ENCODE peak calls at places on chromosome 21, in eight cellular contexts. K is astrocyte of the spinal cord, T is glutamatergic neuron, D is cardiac muscle cell, L is endothelial cell, Q is epithelial cell of esophagus, R is AG04449, W is cardiac fibroblast. A is an unnamed sample.

GRCh38 chr21:45983981-45984551 is 2.5 kb downstream of the COL6A1 start:
- DNase-seq in T (peak; percentile 22), D (no peak), R (no peak), K (no peak), L (peak; percentile 6), W (no peak), Q (no peak), A (peak; percentile 6)

GRCh38 chr21:43717166-43717853 is 1.6 kb upstream of the PDXK start:
- DNase-seq in W (no peak), D (no peak), R (no peak), T (peak; percentile 3), L (no peak), K (no peak), Q (no peak), A (no peak)

GRCh38 chr21:29018540-29018939 is 609 bp downstream of the RWDD2B start:
- DNase-seq in D (no peak), W (peak; percentile 39), T (no peak), L (no peak), Q (peak; percentile 13), K (no peak), R (no peak), A (no peak)

GRCh38 chr21:45176141-45176540 is 101.8 kb downstream of the ADARB1 start:
- DNase-seq in D (no peak), L (no peak), R (no peak), W (no peak), Q (no peak), K (no peak), T (no peak), A (no peak)

GRCh38 chr21:26512664-26513063 is 60.4 kb downstream of the CYYR1 start:
- DNase-seq in K (no peak), R (no peak), Q (no peak), L (no peak), D (no peak), W (no peak), T (no peak), A (no peak)

GRCh38 chr21:45432575-45433255 is 27.8 kb downstream of the COL18A1 start:
- DNase-seq in T (no peak), Q (no peak), W (peak; percentile 69), D (no peak), K (peak; percentile 87), L (no peak), R (no peak), A (no peak)

GRCh38 chr21:45364464-45365185 is 40.3 kb upstream of the COL18A1 start:
- DNase-seq in T (no peak), W (peak; percentile 84), K (no peak), R (no peak), L (no peak), D (no peak), Q (no peak), A (no peak)

GRCh38 chr21:26106562-26106961 is 64.0 kb downstream of the APP start:
- DNase-seq in Q (no peak), K (peak; percentile 27), W (peak; percentile 46), R (no peak), D (no peak), T (no peak), L (no peak), A (no peak)

GRCh38 chr21:24894324-24894723 is 713.0 kb downstream of the MRPL39 start:
- DNase-seq in W (no peak), K (no peak), L (no peak), Q (no peak), R (no peak), T (no peak), D (no peak), A (no peak)

GRCh38 chr21:22544747-22545146 is 1546.5 kb downstream of the NCAM2 start:
- DNase-seq in T (no peak), W (no peak), D (no peak), K (no peak), L (no peak), R (no peak), Q (no peak), A (no peak)

GRCh38 chr21:35850029-35850428 is 210.3 kb downstream of the SETD4 start:
- DNase-seq in D (no peak), Q (no peak), T (no peak), K (peak; percentile 51), L (no peak), W (peak; percentile 86), R (peak; percentile 38), A (no peak)

GRCh38 chr21:25176637-25177412 is 430.5 kb downstream of the MRPL39 start:
- DNase-seq in T (no peak), L (no peak), Q (no peak), K (peak; percentile 59), W (no peak), D (no peak), R (no peak), A (no peak)

GRCh38 chr21:35578831-35579470 is 481.4 kb downstream of the SETD4 start:
- DNase-seq in Q (peak; percentile 51), K (peak; percentile 47), L (no peak), R (no peak), D (no peak), T (no peak), W (peak; percentile 82), A (no peak)

GRCh38 chr21:46092811-46093667 is 4.9 kb upstream of the COL6A2 start:
- DNase-seq in W (no peak), R (no peak), Q (no peak), L (no peak), K (no peak), D (no peak), T (no peak), A (no peak)

GRCh38 chr21:16117851-16118592 is 388.2 kb downstream of the USP25 start:
- DNase-seq in L (no peak), K (peak; percentile 94), Q (peak; percentile 76), W (peak; percentile 92), T (no peak), R (peak; percentile 70), D (no peak), A (no peak)

DNA sequence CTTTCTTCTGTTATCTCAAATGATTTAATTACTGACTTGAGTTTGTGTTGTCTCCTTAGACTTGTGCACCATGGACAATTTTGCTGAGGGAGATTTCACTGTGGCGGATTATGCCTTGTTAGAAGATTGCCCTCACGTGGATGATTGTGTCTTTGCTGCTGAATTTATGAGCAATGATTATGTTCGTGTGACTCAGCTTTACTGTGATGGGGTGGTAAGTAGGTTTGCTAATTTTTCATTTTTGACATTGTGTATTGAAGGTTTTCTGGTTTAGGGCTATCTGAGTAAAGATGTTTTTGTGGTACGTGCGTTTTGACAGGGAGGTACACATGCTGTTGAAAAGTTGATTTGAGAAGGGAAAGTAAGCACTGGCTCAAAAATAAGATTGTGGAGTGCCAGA is 14.1 kb downstream of the TTC3 start:
- DNase-seq in K (peak; percentile 60), L (no peak), D (peak; percentile 5), Q (peak; percentile 75), T (no peak), W (peak; percentile 82), R (no peak), A (no peak)
- TF ChIP-seq CTCF in K (peak; percentile 53), L (no peak), D (peak; percentile 52), Q (peak; percentile 42), T (no peak), W (peak; percentile 53), R (peak; percentile 36), A (no peak)

DNA sequence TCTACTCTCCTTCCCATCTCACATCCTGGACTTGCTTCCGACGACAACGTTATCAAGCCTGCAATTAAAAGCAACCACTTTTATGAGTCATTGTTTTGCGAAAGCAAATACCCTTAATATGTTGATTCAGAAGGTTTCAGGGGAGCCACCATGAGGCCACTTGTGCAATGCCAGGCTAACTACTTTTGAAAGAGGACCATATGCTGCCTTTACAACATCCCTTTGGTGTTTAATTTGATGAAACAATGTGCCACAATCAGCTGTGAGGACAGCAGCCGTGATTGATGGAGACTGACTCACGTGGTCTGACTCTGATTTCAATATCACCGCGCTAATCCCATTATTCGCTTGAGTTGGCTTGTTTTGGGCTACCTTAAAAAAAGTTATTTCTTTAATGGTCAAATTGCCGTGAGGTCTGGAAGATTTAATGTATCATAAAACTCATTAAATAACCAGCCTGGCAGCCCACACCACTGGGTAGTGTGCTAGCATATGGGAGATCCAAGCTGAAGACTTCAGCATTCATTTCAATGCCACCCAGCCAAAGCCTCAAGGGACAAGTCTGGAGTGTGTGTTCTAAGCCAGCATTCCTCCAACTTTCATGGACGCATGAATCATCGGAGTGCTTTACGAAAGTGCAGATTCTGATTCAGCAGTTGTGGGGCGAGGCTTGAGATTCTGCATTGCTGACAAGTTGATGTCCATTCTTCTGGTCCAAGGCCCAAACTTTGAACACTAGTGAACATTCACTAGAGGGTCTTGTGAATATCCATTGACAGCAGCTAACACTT is 73.3 kb upstream of the PAXBP1 start:
- DNase-seq in W (peak; percentile 92), Q (peak; percentile 86), T (no peak), R (peak; percentile 21), K (peak; percentile 45), D (no peak), L (no peak), A (no peak)
- TF ChIP-seq CTCF in W (no peak), Q (no peak), T (no peak), R (no peak), K (peak; percentile 20), D (peak; percentile 11), L (no peak), A (no peak)

GRCh38 chr21:39085843-39086415 is 97.3 kb downstream of the PSMG1 start:
- DNase-seq in T (no peak), Q (no peak), K (no peak), D (no peak), W (no peak), L (no peak), R (no peak), A (no peak)

GRCh38 chr21:39087238-39087975 is 95.8 kb downstream of the PSMG1 start:
- DNase-seq in L (no peak), T (no peak), W (no peak), Q (no peak), K (peak; percentile 37), R (no peak), D (no peak), A (no peak)

GRCh38 chr21:39086547-39086946 is 96.7 kb downstream of the PSMG1 start:
- DNase-seq in W (no peak), T (no peak), K (no peak), D (no peak), R (no peak), Q (no peak), L (no peak), A (no peak)

GRCh38 chr21:39087976-39088370 is 95.3 kb downstream of the PSMG1 start:
- DNase-seq in D (no peak), Q (no peak), K (no peak), T (no peak), L (no peak), R (no peak), W (no peak), A (no peak)

DNA sequence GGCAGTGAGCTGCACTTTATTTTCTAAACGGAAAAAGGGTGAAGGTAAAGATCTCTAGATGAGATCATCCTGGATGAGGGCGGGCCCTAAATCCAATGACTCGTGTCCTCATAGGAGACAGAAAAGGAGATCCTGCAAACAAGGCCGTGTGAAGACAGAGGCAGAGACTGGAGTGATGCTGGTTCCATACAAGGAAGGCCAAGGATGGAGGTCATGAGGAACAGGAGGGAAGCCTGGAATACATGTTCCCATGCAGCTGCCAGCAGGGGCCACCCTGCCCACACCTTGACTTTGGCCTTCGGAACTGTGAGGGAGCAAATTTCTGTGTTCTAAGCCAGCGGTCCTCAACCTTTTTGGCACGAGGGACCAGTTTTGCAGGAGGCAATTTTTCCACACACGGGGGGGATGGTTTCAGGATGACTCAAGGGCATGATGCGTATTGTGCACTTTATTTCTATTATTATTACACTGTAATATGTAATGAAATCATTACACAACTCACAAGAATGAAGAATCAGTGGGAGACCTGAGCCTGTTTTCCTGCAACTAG is 94.3 kb downstream of the PSMG1 start:
- DNase-seq in L (no peak), R (no peak), W (peak; percentile 82), T (no peak), Q (peak; percentile 91), K (peak; percentile 50), D (no peak), A (no peak)
- TF ChIP-seq CTCF in L (no peak), R (no peak), W (no peak), T (no peak), Q (no peak), K (peak; percentile 10), D (peak; percentile 11), A (no peak)

GRCh38 chr21:32096411-32096810 is 182.4 kb downstream of the MIS18A start:
- DNase-seq in Q (no peak), K (no peak), L (peak; percentile 42), D (peak; percentile 49), R (no peak), T (no peak), W (no peak), A (peak; percentile 25)
- TF ChIP-seq CTCF in Q (no peak), K (peak; percentile 36), L (peak; percentile 51), D (peak; percentile 47), R (no peak), T (peak; percentile 40), W (no peak), A (peak; percentile 27)

A was measured in nephron progenitor cell.